ENCODE peak calls at places on chromosomes 3 and 15, in four cellular contexts. J is heart left ventricle, Q is IMR-90, O is posterior vena cava. E is an unnamed sample.

GRCh38 chr15:88450125-88450798 is 16.9 kb downstream of the MRPL46 start:
- DNase-seq in O (no peak), Q (peak; percentile 66), J (peak; percentile 48), E (peak; percentile 66)

GRCh38 chr3:50150404-50150750 is 4.7 kb upstream of the SEMA3F start:
- DNase-seq in J (no peak), O (no peak), Q (no peak), E (no peak)

GRCh38 chr3:94716326-94717018 is 653.6 kb downstream of the NSUN3 start:
- DNase-seq in O (no peak), J (no peak), Q (no peak), E (no peak)

GRCh38 chr3:173371848-173372487 is 25.6 kb upstream of the NLGN1 start:
- DNase-seq in Q (peak; percentile 34), J (peak; percentile 24), O (no peak), E (peak; percentile 34)

GRCh38 chr3:13134879-13135206 is 61.6 kb upstream of the IQSEC1 start:
- DNase-seq in Q (no peak), J (peak; percentile 10), O (peak; percentile 44), E (no peak)

GRCh38 chr3:69505770-69506407 is 120.0 kb upstream of the FRMD4B start:
- DNase-seq in Q (no peak), O (no peak), J (no peak), E (peak; percentile 44)

GRCh38 chr15:54810031-54810430 is 386.7 kb downstream of the RSL24D1 start:
- DNase-seq in J (no peak), Q (no peak), O (no peak), E (no peak)

GRCh38 chr3:23776352-23776891 is 29.3 kb upstream of the UBE2E1 start:
- DNase-seq in Q (peak; percentile 81), J (no peak), O (no peak), E (peak; percentile 84)

GRCh38 chr3:180382781-180383180 is 219.2 kb upstream of the TTC14 start:
- DNase-seq in J (no peak), O (no peak), Q (no peak), E (no peak)

GRCh38 chr3:8574040-8574669 is 70.4 kb downstream of the SSUH2 start:
- DNase-seq in J (no peak), O (no peak), Q (no peak), E (no peak)